ENCODE peak calls at places on chromosomes 1 and 21, in six cellular contexts. One of them, this sample, is unnamed.

GRCh38 chr1:226233293-226233692 is 9.8 kb downstream of the MIXL1 start:
- DNase-seq in tibial artery: no peak
- DNase-seq in epithelial cell of esophagus: no peak
- DNase-seq in tibial nerve: no peak
- DNase-seq in HFF-Myc: no peak
- DNase-seq in body of pancreas: no peak
- DNase-seq in this sample: no peak

GRCh38 chr1:1118011-1118892 is 2.4 kb upstream of the C1orf159 start:
- DNase-seq in tibial artery: peak; percentile 50
- DNase-seq in epithelial cell of esophagus: no peak
- DNase-seq in tibial nerve: no peak
- DNase-seq in HFF-Myc: no peak
- DNase-seq in body of pancreas: no peak
- DNase-seq in this sample: no peak

GRCh38 chr1:42774928-42775549 is 8.0 kb downstream of the C1orf50 start:
- DNase-seq in tibial artery: no peak
- DNase-seq in epithelial cell of esophagus: no peak
- DNase-seq in tibial nerve: no peak
- DNase-seq in HFF-Myc: no peak
- DNase-seq in body of pancreas: no peak
- DNase-seq in this sample: no peak

GRCh38 chr1:11784993-11785769 is 20.6 kb downstream of the MTHFR start:
- DNase-seq in tibial artery: peak; percentile 82
- DNase-seq in epithelial cell of esophagus: peak; percentile 49
- DNase-seq in tibial nerve: no peak
- DNase-seq in HFF-Myc: no peak
- DNase-seq in body of pancreas: peak; percentile 74
- DNase-seq in this sample: no peak

GRCh38 chr21:21383126-21383525 is 384.9 kb downstream of the NCAM2 start:
- DNase-seq in tibial artery: no peak
- DNase-seq in epithelial cell of esophagus: no peak
- DNase-seq in tibial nerve: no peak
- DNase-seq in HFF-Myc: no peak
- DNase-seq in body of pancreas: no peak
- DNase-seq in this sample: no peak

GRCh38 chr1:206568256-206568655 is 44.0 kb downstream of the EIF2D start:
- DNase-seq in tibial artery: no peak
- DNase-seq in epithelial cell of esophagus: no peak
- DNase-seq in tibial nerve: no peak
- DNase-seq in HFF-Myc: no peak
- DNase-seq in body of pancreas: no peak
- DNase-seq in this sample: no peak

GRCh38 chr21:37268186-37268503 is 1.0 kb upstream of the VPS26C start:
- DNase-seq in tibial artery: no peak
- DNase-seq in epithelial cell of esophagus: no peak
- DNase-seq in tibial nerve: no peak
- DNase-seq in HFF-Myc: no peak
- DNase-seq in body of pancreas: no peak
- DNase-seq in this sample: no peak

GRCh38 chr1:100461222-100461621 is 76.7 kb upstream of the GPR88 start:
- DNase-seq in tibial artery: no peak
- DNase-seq in epithelial cell of esophagus: no peak
- DNase-seq in tibial nerve: peak; percentile 17
- DNase-seq in HFF-Myc: no peak
- DNase-seq in body of pancreas: no peak
- DNase-seq in this sample: no peak

GRCh38 chr1:198612471-198613265 is 26.2 kb upstream of the PTPRC start:
- DNase-seq in tibial artery: no peak
- DNase-seq in epithelial cell of esophagus: no peak
- DNase-seq in tibial nerve: no peak
- DNase-seq in HFF-Myc: no peak
- DNase-seq in body of pancreas: no peak
- DNase-seq in this sample: no peak

GRCh38 chr1:156146006-156146748 is 7.2 kb upstream of the SEMA4A start:
- DNase-seq in tibial artery: peak; percentile 85
- DNase-seq in epithelial cell of esophagus: peak; percentile 93
- DNase-seq in tibial nerve: no peak
- DNase-seq in HFF-Myc: peak; percentile 85
- DNase-seq in body of pancreas: peak; percentile 80
- DNase-seq in this sample: peak; percentile 69

GRCh38 chr1:234768569-234769283 is 158.7 kb upstream of the IRF2BP2 start:
- DNase-seq in tibial artery: no peak
- DNase-seq in epithelial cell of esophagus: no peak
- DNase-seq in tibial nerve: no peak
- DNase-seq in HFF-Myc: no peak
- DNase-seq in body of pancreas: no peak
- DNase-seq in this sample: no peak

GRCh38 chr21:29078884-29079765 is 5.7 kb upstream of the CCT8 start:
- DNase-seq in tibial artery: no peak
- DNase-seq in epithelial cell of esophagus: no peak
- DNase-seq in tibial nerve: no peak
- DNase-seq in HFF-Myc: no peak
- DNase-seq in body of pancreas: peak; percentile 31
- DNase-seq in this sample: peak; percentile 73

GRCh38 chr1:202213361-202214088 is 19.9 kb downstream of the LGR6 start:
- DNase-seq in tibial artery: no peak
- DNase-seq in epithelial cell of esophagus: peak; percentile 34
- DNase-seq in tibial nerve: no peak
- DNase-seq in HFF-Myc: no peak
- DNase-seq in body of pancreas: no peak
- DNase-seq in this sample: no peak
- TF ChIP-seq CTCF in tibial artery: peak; percentile 7
- TF ChIP-seq CTCF in epithelial cell of esophagus: peak; percentile 17
- TF ChIP-seq CTCF in tibial nerve: no peak
- TF ChIP-seq CTCF in HFF-Myc: peak; percentile 39
- TF ChIP-seq CTCF in body of pancreas: no peak
- TF ChIP-seq CTCF in this sample: no peak

DNA sequence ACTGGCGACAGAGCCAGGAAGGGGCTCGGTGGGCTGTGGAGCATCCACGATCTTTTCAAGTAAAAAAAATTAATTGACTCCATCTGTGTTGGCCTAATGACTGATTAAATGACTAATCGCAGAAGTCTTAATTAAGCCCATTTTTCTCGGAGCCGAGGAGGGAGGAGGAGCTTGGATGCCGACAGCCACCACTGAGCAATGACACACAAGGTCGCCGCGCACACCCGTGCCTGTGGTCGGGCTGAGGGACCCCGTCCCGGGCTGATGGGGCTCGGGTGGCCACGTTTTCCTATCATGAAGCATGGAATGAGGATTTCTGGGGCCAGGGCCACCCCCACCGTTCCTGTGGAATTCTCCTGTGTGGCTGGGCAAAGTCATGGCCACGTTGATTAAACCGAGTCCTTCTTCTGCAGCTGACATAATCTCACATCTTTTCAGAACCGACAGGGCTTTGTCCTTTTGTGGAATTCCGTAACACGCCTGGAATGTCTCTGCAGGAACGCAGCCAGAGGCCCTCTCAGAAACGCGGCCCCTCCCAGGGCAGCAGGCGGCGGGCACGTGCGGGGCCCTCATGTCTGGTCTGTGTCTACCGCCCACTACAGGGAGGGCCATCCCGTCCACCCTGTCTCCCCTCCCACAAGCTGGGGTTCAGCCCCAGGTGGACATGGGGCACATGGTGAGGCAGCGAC is 60.7 kb downstream of the MORN1 start:
- DNase-seq in tibial artery: peak; percentile 92
- DNase-seq in epithelial cell of esophagus: peak; percentile 47
- DNase-seq in tibial nerve: peak; percentile 77
- DNase-seq in HFF-Myc: peak; percentile 56
- DNase-seq in body of pancreas: peak; percentile 54
- DNase-seq in this sample: no peak
- TF ChIP-seq CTCF in tibial artery: no peak
- TF ChIP-seq CTCF in epithelial cell of esophagus: no peak
- TF ChIP-seq CTCF in tibial nerve: no peak
- TF ChIP-seq CTCF in HFF-Myc: no peak
- TF ChIP-seq CTCF in body of pancreas: no peak
- TF ChIP-seq CTCF in this sample: no peak

GRCh38 chr1:117007719-117008013 is 6.1 kb downstream of the CD101 start:
- DNase-seq in tibial artery: no peak
- DNase-seq in epithelial cell of esophagus: peak; percentile 30
- DNase-seq in tibial nerve: no peak
- DNase-seq in HFF-Myc: no peak
- DNase-seq in body of pancreas: no peak
- DNase-seq in this sample: no peak

GRCh38 chr1:117008675-117009074 is 7.1 kb downstream of the CD101 start:
- DNase-seq in tibial artery: no peak
- DNase-seq in epithelial cell of esophagus: no peak
- DNase-seq in tibial nerve: no peak
- DNase-seq in HFF-Myc: no peak
- DNase-seq in body of pancreas: no peak
- DNase-seq in this sample: no peak

GRCh38 chr1:117011334-117011733 is 9.8 kb downstream of the CD101 start:
- DNase-seq in tibial artery: no peak
- DNase-seq in epithelial cell of esophagus: no peak
- DNase-seq in tibial nerve: no peak
- DNase-seq in HFF-Myc: no peak
- DNase-seq in body of pancreas: no peak
- DNase-seq in this sample: no peak

GRCh38 chr1:117010310-117010969 is 8.9 kb downstream of the CD101 start:
- DNase-seq in tibial artery: no peak
- DNase-seq in epithelial cell of esophagus: no peak
- DNase-seq in tibial nerve: no peak
- DNase-seq in HFF-Myc: no peak
- DNase-seq in body of pancreas: no peak
- DNase-seq in this sample: no peak

GRCh38 chr1:117009132-117009531 is 7.6 kb downstream of the CD101 start:
- DNase-seq in tibial artery: no peak
- DNase-seq in epithelial cell of esophagus: no peak
- DNase-seq in tibial nerve: no peak
- DNase-seq in HFF-Myc: no peak
- DNase-seq in body of pancreas: no peak
- DNase-seq in this sample: no peak
- TF ChIP-seq CTCF in tibial artery: no peak
- TF ChIP-seq CTCF in epithelial cell of esophagus: no peak
- TF ChIP-seq CTCF in tibial nerve: no peak
- TF ChIP-seq CTCF in HFF-Myc: no peak
- TF ChIP-seq CTCF in body of pancreas: no peak
- TF ChIP-seq CTCF in this sample: no peak

GRCh38 chr1:44785501-44786137 is 2.4 kb downstream of the BEST4 start:
- DNase-seq in tibial artery: no peak
- DNase-seq in epithelial cell of esophagus: no peak
- DNase-seq in tibial nerve: no peak
- DNase-seq in HFF-Myc: no peak
- DNase-seq in body of pancreas: no peak
- DNase-seq in this sample: no peak

GRCh38 chr1:44783697-44784093 is 4.3 kb downstream of the BEST4 start:
- DNase-seq in tibial artery: no peak
- DNase-seq in epithelial cell of esophagus: no peak
- DNase-seq in tibial nerve: no peak
- DNase-seq in HFF-Myc: no peak
- DNase-seq in body of pancreas: peak; percentile 48
- DNase-seq in this sample: no peak

GRCh38 chr1:44786138-44786840 is 1.7 kb downstream of the BEST4 start:
- DNase-seq in tibial artery: peak; percentile 83
- DNase-seq in epithelial cell of esophagus: peak; percentile 71
- DNase-seq in tibial nerve: no peak
- DNase-seq in HFF-Myc: no peak
- DNase-seq in body of pancreas: peak; percentile 81
- DNase-seq in this sample: no peak

GRCh38 chr1:44785027-44785376 is 3.0 kb downstream of the BEST4 start:
- DNase-seq in tibial artery: no peak
- DNase-seq in epithelial cell of esophagus: no peak
- DNase-seq in tibial nerve: no peak
- DNase-seq in HFF-Myc: no peak
- DNase-seq in body of pancreas: no peak
- DNase-seq in this sample: no peak

GRCh38 chr1:44784094-44785026 is 3.6 kb downstream of the BEST4 start:
- DNase-seq in tibial artery: no peak
- DNase-seq in epithelial cell of esophagus: peak; percentile 43
- DNase-seq in tibial nerve: no peak
- DNase-seq in HFF-Myc: no peak
- DNase-seq in body of pancreas: no peak
- DNase-seq in this sample: no peak
- TF ChIP-seq CTCF in tibial artery: no peak
- TF ChIP-seq CTCF in epithelial cell of esophagus: peak; percentile 19
- TF ChIP-seq CTCF in tibial nerve: peak; percentile 19
- TF ChIP-seq CTCF in HFF-Myc: no peak
- TF ChIP-seq CTCF in body of pancreas: no peak
- TF ChIP-seq CTCF in this sample: no peak

GRCh38 chr1:151347523-151348246 is 633 bp upstream of the RFX5 start:
- DNase-seq in tibial artery: no peak
- DNase-seq in epithelial cell of esophagus: no peak
- DNase-seq in tibial nerve: no peak
- DNase-seq in HFF-Myc: no peak
- DNase-seq in body of pancreas: no peak
- DNase-seq in this sample: no peak

GRCh38 chr1:151343587-151343986 is 3.5 kb downstream of the RFX5 start:
- DNase-seq in tibial artery: no peak
- DNase-seq in epithelial cell of esophagus: no peak
- DNase-seq in tibial nerve: no peak
- DNase-seq in HFF-Myc: no peak
- DNase-seq in body of pancreas: no peak
- DNase-seq in this sample: peak; percentile 24

GRCh38 chr1:151342562-151342961 is 4.5 kb downstream of the RFX5 start:
- DNase-seq in tibial artery: no peak
- DNase-seq in epithelial cell of esophagus: no peak
- DNase-seq in tibial nerve: no peak
- DNase-seq in HFF-Myc: no peak
- DNase-seq in body of pancreas: no peak
- DNase-seq in this sample: no peak

GRCh38 chr1:151346769-151347522 is at the start of gene RFX5:
- DNase-seq in tibial artery: peak; percentile 97
- DNase-seq in epithelial cell of esophagus: peak; percentile 99
- DNase-seq in tibial nerve: peak; percentile 87
- DNase-seq in HFF-Myc: peak; percentile 98
- DNase-seq in body of pancreas: peak; percentile 95
- DNase-seq in this sample: peak; percentile 95

DNA sequence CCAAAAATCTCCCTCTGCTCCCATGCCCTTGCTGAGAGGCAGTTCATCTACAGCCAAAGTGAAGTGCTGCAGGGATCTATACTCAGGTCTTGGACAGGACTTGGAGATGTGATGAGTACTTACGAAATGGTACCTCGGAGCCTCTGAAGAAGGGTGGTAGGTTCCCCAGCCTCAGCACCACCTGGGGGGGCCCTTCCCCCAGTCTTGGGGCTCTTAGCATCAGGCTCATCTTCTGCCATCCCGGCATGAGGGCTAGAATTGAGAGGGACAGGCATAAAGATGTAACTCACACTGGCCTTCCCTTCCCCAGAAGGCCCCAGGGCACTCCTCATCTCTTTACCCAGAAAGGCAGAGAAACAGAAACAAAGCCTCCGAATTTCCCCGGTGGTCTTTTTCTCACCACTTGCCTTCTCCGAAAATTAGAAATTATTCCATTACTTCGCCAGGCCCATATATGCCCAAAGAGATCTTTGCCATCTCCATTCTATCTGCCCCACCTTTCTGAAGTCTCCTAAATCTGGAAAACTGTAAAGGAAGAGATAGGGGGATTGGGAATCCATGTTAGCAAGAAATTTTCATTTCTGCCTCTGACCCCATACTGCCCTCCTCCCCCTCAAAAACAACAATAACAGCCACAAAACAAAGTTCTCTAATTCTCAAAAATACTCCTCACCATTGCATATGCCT is 827 bp downstream of the RFX5 start:
- DNase-seq in tibial artery: no peak
- DNase-seq in epithelial cell of esophagus: no peak
- DNase-seq in tibial nerve: no peak
- DNase-seq in HFF-Myc: no peak
- DNase-seq in body of pancreas: no peak
- DNase-seq in this sample: no peak
- TF ChIP-seq CTCF in tibial artery: no peak
- TF ChIP-seq CTCF in epithelial cell of esophagus: no peak
- TF ChIP-seq CTCF in tibial nerve: no peak
- TF ChIP-seq CTCF in HFF-Myc: no peak
- TF ChIP-seq CTCF in body of pancreas: no peak
- TF ChIP-seq CTCF in this sample: no peak

GRCh38 chr1:115400891-115401290 is 62.8 kb upstream of the NGF start:
- DNase-seq in tibial artery: no peak
- DNase-seq in epithelial cell of esophagus: peak; percentile 59
- DNase-seq in tibial nerve: no peak
- DNase-seq in HFF-Myc: no peak
- DNase-seq in body of pancreas: no peak
- DNase-seq in this sample: no peak
- TF ChIP-seq CTCF in tibial artery: no peak
- TF ChIP-seq CTCF in epithelial cell of esophagus: no peak
- TF ChIP-seq CTCF in tibial nerve: no peak
- TF ChIP-seq CTCF in HFF-Myc: no peak
- TF ChIP-seq CTCF in body of pancreas: no peak
- TF ChIP-seq CTCF in this sample: no peak

This sample was measured in CD14-positive monocyte.